ENCODE peak calls at places on chromosome 19, in four cellular contexts. P, W, R and G are unnamed samples.

GRCh38 chr19:12657966-12658365 is 8.6 kb downstream of the MAN2B1 start:
- DNase-seq in P (no peak), W (no peak), R (no peak), G (no peak)

GRCh38 chr19:51807111-51807701 is 12.2 kb downstream of the FPR3 start:
- DNase-seq in P (no peak), W (peak), R (no peak), G (no peak)

GRCh38 chr19:48881741-48882657 is 9.8 kb downstream of the PPP1R15A start:
- DNase-seq in P (no peak), W (peak), R (no peak), G (no peak)

GRCh38 chr19:35633727-35634440 is 5.0 kb downstream of the RBM42 start:
- DNase-seq in P (no peak), W (no peak), R (no peak), G (no peak)

GRCh38 chr19:37855098-37855497 is 51.3 kb downstream of the WDR87 start:
- DNase-seq in P (no peak), W (no peak), R (no peak), G (peak)

GRCh38 chr19:38478273-38478971 is 44.9 kb downstream of the RYR1 start:
- DNase-seq in P (peak), W (peak), R (no peak), G (no peak)

GRCh38 chr19:1074512-1075283 is 7.7 kb downstream of the ARHGAP45 start:
- DNase-seq in P (peak), W (peak), R (no peak), G (no peak)

GRCh38 chr19:56597696-56598095 is 2.6 kb downstream of the ZNF71 start:
- DNase-seq in P (no peak), W (no peak), R (no peak), G (no peak)

GRCh38 chr19:10043286-10043927 is 30.1 kb downstream of the RDH8 start:
- DNase-seq in P (no peak), W (no peak), R (no peak), G (no peak)

GRCh38 chr19:13401388-13401787 is 104.9 kb downstream of the CACNA1A start:
- DNase-seq in P (peak), W (peak), R (no peak), G (peak)

GRCh38 chr19:1045247-1045603 is 5.3 kb downstream of the ABCA7 start:
- DNase-seq in P (peak), W (peak), R (no peak), G (no peak)

GRCh38 chr19:34979819-34980640 is 16.0 kb upstream of the ZNF792 start:
- DNase-seq in P (no peak), W (no peak), R (no peak), G (no peak)

GRCh38 chr19:19817357-19817756 is 4.2 kb downstream of the ZNF506 start:
- DNase-seq in P (no peak), W (no peak), R (no peak), G (no peak)

GRCh38 chr19:47729468-47729798 is 15.9 kb upstream of the NOP53 start:
- DNase-seq in P (peak), W (peak), R (no peak), G (peak)

GRCh38 chr19:57395710-57396109 is 6.1 kb downstream of the ZNF548 start:
- DNase-seq in P (no peak), W (no peak), R (no peak), G (no peak)

GRCh38 chr19:32017341-32017948 is 328.0 kb upstream of the ZNF507 start:
- DNase-seq in P (no peak), W (no peak), R (no peak), G (no peak)

GRCh38 chr19:30335306-30335886 is 36.8 kb upstream of the ZNF536 start:
- DNase-seq in P (no peak), W (no peak), R (no peak), G (no peak)

GRCh38 chr19:44576843-44577565 is 36.4 kb upstream of the IGSF23 start:
- DNase-seq in P (peak), W (peak), R (no peak), G (peak)

GRCh38 chr19:43902399-43902798 is 32.7 kb downstream of the ZNF45 start:
- DNase-seq in P (no peak), W (no peak), R (no peak), G (no peak)

GRCh38 chr19:39411006-39411831 is 1.2 kb upstream of the PLEKHG2 start:
- DNase-seq in P (no peak), W (no peak), R (no peak), G (no peak)

GRCh38 chr19:21697171-21697570 is 70.2 kb downstream of the ZNF100 start:
- DNase-seq in P (no peak), W (no peak), R (no peak), G (no peak)

GRCh38 chr19:40461669-40462221 is 3.8 kb downstream of the BLVRB start:
- DNase-seq in P (no peak), W (no peak), R (peak), G (no peak)

GRCh38 chr19:7556696-7557315 is 21.3 kb downstream of the PNPLA6 start:
- DNase-seq in P (no peak), W (no peak), R (no peak), G (no peak)

GRCh38 chr19:49788857-49789256 is 22.1 kb downstream of the AP2A1 start:
- DNase-seq in P (no peak), W (no peak), R (no peak), G (no peak)

GRCh38 chr19:33679696-33680095 is 57.9 kb downstream of the CHST8 start:
- DNase-seq in P (no peak), W (no peak), R (no peak), G (no peak)

GRCh38 chr19:38666662-38667448 is 19.4 kb downstream of the ACTN4 start:
- DNase-seq in P (no peak), W (no peak), R (no peak), G (peak)

DNA sequence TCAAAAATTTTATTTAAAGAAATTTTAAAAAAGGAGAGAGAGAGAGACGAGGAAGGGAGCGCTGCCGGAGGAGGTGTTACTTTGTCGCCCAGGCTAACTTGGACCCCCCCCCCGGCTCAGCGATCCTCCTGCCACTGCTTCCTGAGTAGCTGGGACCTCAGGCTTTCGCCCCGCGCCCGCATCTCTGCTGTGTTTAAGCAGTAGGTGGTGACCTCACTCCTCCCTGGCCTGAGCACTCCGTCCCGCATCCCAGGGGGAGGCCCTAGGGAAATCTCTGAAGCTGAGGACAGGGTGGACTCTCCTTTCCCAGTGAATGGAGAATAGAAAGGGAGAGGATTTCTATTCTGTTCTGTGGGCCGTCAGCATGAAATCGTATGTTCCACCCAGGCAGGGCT is 481 bp upstream of the ZNF845 start:
- DNase-seq in P (peak), W (no peak), R (no peak), G (no peak)
- TF ChIP-seq MYC in P (no peak), W (no peak), R (no peak), G (no peak)

DNA sequence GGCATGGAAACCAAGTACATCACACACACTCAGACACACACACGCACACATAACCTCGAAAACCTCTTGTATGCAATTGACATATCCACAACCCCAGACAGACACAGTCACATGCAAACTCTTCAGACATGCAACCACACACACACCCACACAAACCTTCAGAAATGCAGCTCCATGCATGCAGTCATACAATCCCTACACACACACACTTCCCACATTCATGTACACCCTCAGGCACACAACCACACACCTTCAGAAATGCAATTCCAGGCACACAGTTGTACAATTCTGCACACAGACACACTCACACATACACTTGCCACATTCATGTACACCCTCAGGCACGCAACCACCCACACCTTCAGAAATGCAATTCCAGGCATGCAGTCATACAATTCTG is 1.3 kb downstream of the SLC1A6 start:
- DNase-seq in P (no peak), W (no peak), R (no peak), G (no peak)
- H3K4me2 ChIP-seq in P (no peak), W (no peak), R (no peak), G (no peak)

GRCh38 chr19:23273022-23273593 is 22.9 kb upstream of the ZNF724 start:
- DNase-seq in P (no peak), W (no peak), R (no peak), G (no peak)

DNA sequence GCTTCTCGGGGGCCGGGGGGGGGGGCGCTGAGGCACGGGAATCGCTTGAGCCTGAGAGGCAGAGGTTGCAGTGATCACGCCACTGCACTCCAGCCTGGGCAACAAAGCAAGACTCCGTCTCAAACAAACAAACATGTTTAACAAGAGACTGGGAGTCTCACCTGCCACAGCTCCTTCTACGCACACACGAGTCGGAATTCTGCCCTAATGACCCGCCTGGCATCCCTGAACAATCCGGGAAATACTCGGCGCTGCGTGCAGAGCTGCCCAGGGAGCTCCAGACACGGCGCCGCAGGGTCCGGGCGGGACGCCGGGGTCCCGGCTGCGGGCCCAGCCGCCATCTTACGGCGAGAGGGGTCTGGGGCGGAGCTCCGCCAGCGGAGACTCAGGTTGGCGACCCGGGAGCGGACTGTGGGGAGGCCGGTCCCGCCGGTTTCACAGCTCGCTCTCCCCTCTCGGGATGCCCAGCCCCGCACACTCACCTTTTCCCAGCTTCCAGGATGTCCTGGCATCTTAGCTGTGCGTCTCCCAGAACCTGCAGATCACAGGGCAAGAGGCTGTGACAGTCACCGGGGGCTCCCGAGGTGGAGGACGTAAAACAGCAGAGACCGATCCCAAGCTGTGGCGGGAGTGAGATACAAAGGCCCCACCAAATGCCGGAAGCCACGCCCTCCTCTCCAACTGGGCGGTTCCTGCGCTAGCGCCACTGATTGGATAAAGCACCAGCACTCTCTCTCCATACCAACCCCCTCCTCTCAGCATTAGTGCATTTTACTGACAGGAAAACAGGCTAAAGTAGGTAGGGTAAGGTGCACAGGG is 23.6 kb upstream of the ZNF724 start:
- DNase-seq in P (peak), W (peak), R (peak), G (peak)
- H3K27ac ChIP-seq in P (peak), W (no peak), R (peak), G (peak)

GRCh38 chr19:2208975-2209374 is 27.2 kb downstream of the PLEKHJ1 start:
- DNase-seq in P (no peak), W (no peak), R (no peak), G (no peak)

GRCh38 chr19:2210206-2210605 is 25.9 kb downstream of the PLEKHJ1 start:
- DNase-seq in P (no peak), W (no peak), R (no peak), G (no peak)

GRCh38 chr19:2209408-2209807 is 26.7 kb downstream of the PLEKHJ1 start:
- DNase-seq in P (no peak), W (no peak), R (no peak), G (no peak)

GRCh38 chr19:2207008-2207407 is 29.1 kb downstream of the PLEKHJ1 start:
- DNase-seq in P (no peak), W (no peak), R (no peak), G (no peak)

DNA sequence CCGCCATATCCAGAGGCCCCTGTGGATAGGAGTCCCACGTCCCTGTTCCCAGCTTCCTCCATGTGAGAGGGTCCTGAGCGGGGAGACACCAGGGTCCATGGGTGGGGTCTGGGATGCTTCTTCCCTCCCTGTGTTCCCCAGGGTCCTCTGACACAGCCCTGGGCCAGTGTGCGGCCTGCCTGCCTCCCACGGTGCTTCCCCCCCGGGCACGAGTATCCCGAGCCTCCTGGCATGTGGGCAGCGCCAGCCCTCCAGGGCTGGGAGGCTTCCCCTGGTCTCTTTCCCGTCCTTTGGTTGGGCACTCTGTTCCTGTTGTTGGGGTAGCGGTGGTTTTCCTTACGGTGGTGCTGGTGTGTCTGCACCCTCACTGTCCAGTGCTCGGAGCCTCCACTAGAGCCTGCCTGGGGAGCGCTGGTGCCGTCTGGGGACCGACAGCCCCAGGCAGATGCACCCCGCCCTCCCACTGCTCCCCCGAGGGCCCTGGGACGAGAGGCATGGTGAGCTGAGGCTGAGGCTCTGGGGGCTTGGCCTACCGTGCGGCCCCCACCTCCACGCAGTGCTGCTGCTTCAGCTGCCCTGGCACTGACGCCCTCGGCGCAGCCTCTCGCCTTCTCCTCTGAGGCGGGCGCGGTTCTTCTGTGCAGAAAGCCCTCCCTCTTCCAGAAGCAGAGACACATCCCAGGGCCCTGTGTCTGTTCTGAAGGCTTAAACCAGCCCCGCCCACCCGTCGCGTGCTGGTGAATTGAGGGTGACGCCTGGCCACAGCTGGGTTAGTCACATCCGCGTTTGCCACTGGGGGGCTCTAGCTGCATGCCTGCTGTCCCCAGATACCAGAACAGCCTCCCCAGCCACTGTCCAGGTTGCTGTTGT is 27.9 kb downstream of the PLEKHJ1 start:
- DNase-seq in P (no peak), W (peak), R (no peak), G (peak)
- TF ChIP-seq MYC in P (no peak), W (no peak), R (no peak), G (no peak)

GRCh38 chr19:41868989-41869300 is 8.1 kb upstream of the CD79A start:
- DNase-seq in P (no peak), W (no peak), R (no peak), G (no peak)
- H3K4me2 ChIP-seq in P (no peak), W (no peak), R (peak), G (no peak)

DNA sequence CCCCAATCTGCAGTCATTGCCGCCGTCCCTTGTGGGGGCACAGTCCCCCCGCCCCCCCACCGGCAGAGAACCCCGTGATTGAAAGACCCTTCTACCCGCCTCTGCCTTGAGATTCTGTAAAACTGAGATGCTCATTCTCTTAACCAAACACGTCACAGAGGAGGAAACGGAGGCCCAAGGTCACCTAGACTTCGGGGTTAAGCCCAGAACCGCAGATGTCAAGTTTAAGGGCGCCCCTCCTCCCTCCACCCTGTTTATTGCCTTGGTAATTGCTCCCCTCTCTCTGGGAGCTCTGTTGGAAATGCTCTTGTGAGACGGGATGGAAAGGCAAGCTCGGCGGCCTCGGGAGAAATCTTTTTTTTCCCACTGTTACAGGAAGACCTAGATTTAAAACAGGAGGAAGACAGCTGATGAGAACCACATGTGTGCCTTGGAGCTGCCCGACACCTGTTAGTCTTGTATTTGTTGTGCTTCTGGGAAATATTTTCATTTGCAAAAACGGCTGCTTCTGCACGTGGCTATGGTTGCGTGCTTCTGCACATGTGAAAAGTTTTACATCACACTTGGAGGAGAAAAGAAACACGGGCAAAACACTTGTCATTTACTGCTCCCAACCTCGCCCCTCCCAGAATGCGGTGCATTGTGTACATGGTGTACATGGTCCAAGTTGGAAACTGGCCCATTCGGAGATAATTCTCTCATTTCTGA is 1.1 kb upstream of the MED26 start:
- DNase-seq in P (no peak), W (no peak), R (peak), G (peak)
- H3K27ac ChIP-seq in P (peak), W (peak), R (peak), G (peak)

GRCh38 chr19:11164879-11165406 is 9.4 kb upstream of the SPC24 start:
- DNase-seq in P (no peak), W (no peak), R (no peak), G (peak)

GRCh38 chr19:11159598-11160001 is 4.0 kb upstream of the SPC24 start:
- DNase-seq in P (no peak), W (no peak), R (no peak), G (no peak)

GRCh38 chr19:11155373-11156120 is at the start of gene SPC24:
- DNase-seq in P (peak), W (peak), R (peak), G (peak)

GRCh38 chr19:11164278-11164677 is 8.7 kb upstream of the SPC24 start:
- DNase-seq in P (no peak), W (no peak), R (no peak), G (no peak)

DNA sequence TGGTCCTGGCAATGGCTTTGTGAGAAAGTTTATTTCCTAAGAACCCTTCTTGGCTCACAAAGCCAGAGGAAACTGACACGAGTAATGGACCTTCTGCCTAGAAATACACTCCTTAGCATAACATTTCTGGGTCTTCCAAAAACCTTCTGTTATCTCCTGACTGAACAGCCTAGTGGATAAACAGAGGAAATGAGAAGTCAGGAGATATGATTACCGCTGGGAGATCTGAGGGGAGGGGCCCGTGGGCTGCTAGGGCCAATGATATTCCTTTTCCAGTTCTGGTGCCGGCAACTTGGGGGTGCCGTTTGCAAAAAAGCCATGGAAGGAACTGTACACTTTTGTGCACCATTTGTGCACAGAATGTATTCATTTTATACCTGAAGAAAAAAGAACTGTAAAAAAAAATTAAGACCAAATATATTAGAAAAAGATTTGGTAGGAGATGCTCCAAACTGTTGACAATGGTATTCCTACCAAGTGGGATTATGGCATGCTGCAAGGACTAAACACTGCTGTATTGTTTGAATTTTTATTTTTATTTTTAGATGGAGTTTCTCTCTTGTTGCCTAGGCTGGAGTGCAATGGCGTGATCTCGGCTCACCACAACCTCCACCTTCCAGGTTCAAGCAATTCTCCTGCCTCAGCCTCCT is 4.7 kb upstream of the SPC24 start:
- DNase-seq in P (no peak), W (peak), R (no peak), G (peak)
- TF ChIP-seq MYC in P (no peak), W (no peak), R (no peak), G (no peak)